ENCODE peak calls at places on chromosomes 11 and 22, in four cellular contexts. G is K562, L is fibroblast of lung, V is keratinocyte. W is an unnamed sample.

GRCh38 chr11:126589492-126589803 is 234.0 kb downstream of the ST3GAL4 start:
- DNase-seq in G (no peak), L (peak; percentile 23), V (no peak), W (no peak)

GRCh38 chr11:4922304-4922703 is 1.8 kb downstream of the OR51G1 start:
- DNase-seq in G (no peak), L (no peak), V (no peak), W (no peak)

GRCh38 chr11:73653996-73654395 is 7.6 kb downstream of the PLEKHB1 start:
- DNase-seq in G (no peak), L (no peak), V (no peak), W (no peak)

GRCh38 chr11:125175896-125176575 is 11.5 kb downstream of the PKNOX2 start:
- DNase-seq in G (no peak), L (no peak), V (no peak), W (no peak)

GRCh38 chr22:27987557-27987956 is 68.5 kb upstream of the PITPNB start:
- DNase-seq in G (no peak), L (peak; percentile 96), V (no peak), W (no peak)

GRCh38 chr11:13375798-13376197 is 87.2 kb downstream of the BTBD10 start:
- DNase-seq in G (no peak), L (no peak), V (no peak), W (no peak)

GRCh38 chr22:44131412-44131811 is 49.3 kb upstream of the PARVG start:
- DNase-seq in G (no peak), L (no peak), V (no peak), W (no peak)

GRCh38 chr22:25395915-25396314 is 168.6 kb upstream of the GRK3 start:
- DNase-seq in G (no peak), L (no peak), V (no peak), W (no peak)

GRCh38 chr11:125923012-125923579 is 18.8 kb downstream of the DDX25 start:
- DNase-seq in G (peak; percentile 82), L (peak; percentile 54), V (peak; percentile 35), W (peak; percentile 61)

GRCh38 chr11:71153005-71153395 is 99.4 kb downstream of the SHANK2 start:
- DNase-seq in G (no peak), L (no peak), V (no peak), W (peak; percentile 44)

GRCh38 chr11:47257518-47258316 is at the start of gene NR1H3:
- DNase-seq in G (peak; percentile 77), L (peak; percentile 68), V (no peak), W (peak; percentile 88)

GRCh38 chr11:17801166-17801565 is 66.6 kb downstream of the KCNC1 start:
- DNase-seq in G (no peak), L (no peak), V (no peak), W (no peak)

GRCh38 chr11:126716456-126717083 is 284.0 kb downstream of the KIRREL3 start:
- DNase-seq in G (peak; percentile 56), L (peak; percentile 33), V (no peak), W (no peak)

GRCh38 chr22:21623402-21623970 is 6.3 kb downstream of the YDJC start:
- DNase-seq in G (no peak), L (no peak), V (no peak), W (no peak)

GRCh38 chr11:41872458-41872857 is 413.0 kb upstream of the LRRC4C start:
- DNase-seq in G (no peak), L (no peak), V (no peak), W (no peak)

GRCh38 chr22:25282346-25282670 is 62.9 kb downstream of the CRYBB2 start:
- DNase-seq in G (no peak), L (no peak), V (no peak), W (no peak)

GRCh38 chr11:61294717-61295595 is at the start of gene VWCE:
- DNase-seq in G (no peak), L (peak; percentile 49), V (no peak), W (no peak)

GRCh38 chr22:49405590-49405989 is 422.1 kb downstream of the BRD1 start:
- DNase-seq in G (no peak), L (no peak), V (no peak), W (no peak)
- TF ChIP-seq EZH2 in G (no peak), L (no peak), V (no peak), W (no peak)

GRCh38 chr22:37487129-37487528 is 945 bp upstream of the MFNG start:
- DNase-seq in G (no peak), L (no peak), V (no peak), W (no peak)

GRCh38 chr22:37485006-37485713 is 1.0 kb downstream of the MFNG start:
- DNase-seq in G (no peak), L (no peak), V (no peak), W (no peak)

GRCh38 chr22:37485714-37486223 is 415 bp downstream of the MFNG start:
- DNase-seq in G (no peak), L (no peak), V (no peak), W (no peak)

GRCh38 chr22:37487559-37487958 is 1.4 kb upstream of the MFNG start:
- DNase-seq in G (no peak), L (no peak), V (no peak), W (no peak)

GRCh38 chr22:37486224-37486845 is at the start of gene MFNG:
- DNase-seq in G (peak; percentile 45), L (peak; percentile 20), V (no peak), W (no peak)
- H3K4me3 ChIP-seq in G (no peak within 1 kb of the TSS), L (no peak within 1 kb of the TSS), V (no peak within 1 kb of the TSS), W (no peak within 1 kb of the TSS)

GRCh38 chr11:77284476-77285468 is 16.7 kb downstream of the GDPD4 start:
- DNase-seq in G (no peak), L (no peak), V (no peak), W (no peak)

GRCh38 chr11:77283101-77283500 is 18.4 kb downstream of the GDPD4 start:
- DNase-seq in G (no peak), L (no peak), V (no peak), W (no peak)

GRCh38 chr11:77287615-77288273 is 13.7 kb downstream of the GDPD4 start:
- DNase-seq in G (no peak), L (peak; percentile 92), V (no peak), W (peak; percentile 12)

GRCh38 chr11:77289737-77290136 is 11.7 kb downstream of the GDPD4 start:
- DNase-seq in G (no peak), L (no peak), V (no peak), W (no peak)

DNA sequence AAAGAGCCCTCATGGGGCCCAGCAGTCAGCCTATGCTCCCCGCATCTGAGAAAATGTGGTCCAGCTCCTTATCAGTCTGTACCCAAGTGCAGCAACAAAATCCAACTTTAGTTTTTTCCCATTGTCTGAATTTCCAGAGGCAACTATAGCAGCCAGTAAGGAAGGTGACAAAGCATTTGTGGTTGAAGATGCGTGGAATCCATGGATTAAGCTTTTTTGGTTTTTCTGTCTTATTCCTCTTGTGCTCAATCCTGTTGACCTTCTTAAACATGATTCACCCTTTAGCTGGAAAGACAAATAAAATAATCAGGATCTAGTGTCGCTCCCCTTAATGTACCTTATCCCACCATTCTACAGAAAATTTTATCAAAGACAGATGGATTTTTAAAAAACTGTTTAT is 14.3 kb downstream of the GDPD4 start:
- DNase-seq in G (no peak), L (peak; percentile 40), V (no peak), W (no peak)
- H3K4me2 ChIP-seq in G (no peak overlapping the region), L (peak overlapping the region; percentile 45), V (peak overlapping the region; percentile 48), W (peak overlapping the region; percentile 5)

DNA sequence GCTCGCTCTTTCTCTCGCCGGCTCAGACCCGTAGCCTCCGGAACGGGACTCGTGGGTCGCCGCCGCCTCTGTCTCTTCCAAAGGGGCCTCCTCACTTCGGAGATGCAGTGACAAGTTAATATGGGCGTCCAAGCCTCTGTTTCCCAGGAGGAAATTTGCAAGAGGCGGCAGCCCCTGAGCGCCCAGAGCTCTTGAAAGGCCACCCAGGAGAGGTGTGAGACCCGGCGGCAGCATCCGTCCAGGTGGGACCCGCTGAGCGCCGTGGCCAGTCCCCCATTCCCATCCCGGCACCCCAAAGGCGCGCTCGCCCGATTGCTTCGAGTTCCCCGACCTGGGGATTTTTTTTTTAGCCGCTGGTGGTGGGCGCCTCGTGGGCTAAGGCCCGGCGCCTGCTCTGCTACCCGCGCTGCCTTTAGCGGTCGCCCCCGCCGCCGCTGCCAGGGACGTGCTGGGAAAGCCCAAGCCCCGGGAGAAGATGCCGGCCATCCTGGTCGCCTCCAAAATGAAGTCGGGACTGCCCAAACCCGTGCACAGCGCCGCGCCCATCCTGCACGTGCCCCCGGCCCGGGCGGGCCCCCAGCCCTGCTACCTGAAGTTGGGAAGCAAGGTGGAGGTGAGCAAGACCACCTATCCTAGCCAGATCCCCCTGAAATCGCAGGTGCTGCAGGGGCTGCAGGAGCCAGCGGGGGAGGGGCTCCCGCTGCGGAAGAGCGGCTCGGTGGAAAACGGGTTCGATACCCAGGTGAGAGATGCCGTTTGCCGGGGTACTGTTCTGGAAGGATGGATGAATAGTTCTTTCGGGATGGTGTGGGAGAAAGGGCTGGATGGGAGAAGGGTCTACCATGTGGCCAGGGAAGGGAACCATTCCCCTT is 820 bp downstream of the NAV2 start:
- DNase-seq in G (no peak), L (no peak), V (no peak), W (no peak)
- TF ChIP-seq EZH2 in G (no peak), L (no peak), V (peak; percentile 97), W (no peak)

GRCh38 chr11:133600876-133601275 is 68.6 kb upstream of the OPCML start:
- DNase-seq in G (no peak), L (no peak), V (no peak), W (no peak)
- H3K4me3 ChIP-seq in G (no peak overlapping the region), L (no peak overlapping the region), V (no peak overlapping the region), W (no peak overlapping the region)

GRCh38 chr22:45420539-45420938 is 7.0 kb downstream of the RIBC2 start:
- DNase-seq in G (no peak), L (no peak), V (no peak), W (no peak)

GRCh38 chr22:45420011-45420410 is 6.5 kb downstream of the RIBC2 start:
- DNase-seq in G (no peak), L (no peak), V (no peak), W (no peak)

GRCh38 chr22:45421349-45422057 is 8.0 kb downstream of the RIBC2 start:
- DNase-seq in G (no peak), L (no peak), V (no peak), W (no peak)

GRCh38 chr22:45418770-45419138 is 5.3 kb downstream of the RIBC2 start:
- DNase-seq in G (no peak), L (no peak), V (no peak), W (no peak)

DNA sequence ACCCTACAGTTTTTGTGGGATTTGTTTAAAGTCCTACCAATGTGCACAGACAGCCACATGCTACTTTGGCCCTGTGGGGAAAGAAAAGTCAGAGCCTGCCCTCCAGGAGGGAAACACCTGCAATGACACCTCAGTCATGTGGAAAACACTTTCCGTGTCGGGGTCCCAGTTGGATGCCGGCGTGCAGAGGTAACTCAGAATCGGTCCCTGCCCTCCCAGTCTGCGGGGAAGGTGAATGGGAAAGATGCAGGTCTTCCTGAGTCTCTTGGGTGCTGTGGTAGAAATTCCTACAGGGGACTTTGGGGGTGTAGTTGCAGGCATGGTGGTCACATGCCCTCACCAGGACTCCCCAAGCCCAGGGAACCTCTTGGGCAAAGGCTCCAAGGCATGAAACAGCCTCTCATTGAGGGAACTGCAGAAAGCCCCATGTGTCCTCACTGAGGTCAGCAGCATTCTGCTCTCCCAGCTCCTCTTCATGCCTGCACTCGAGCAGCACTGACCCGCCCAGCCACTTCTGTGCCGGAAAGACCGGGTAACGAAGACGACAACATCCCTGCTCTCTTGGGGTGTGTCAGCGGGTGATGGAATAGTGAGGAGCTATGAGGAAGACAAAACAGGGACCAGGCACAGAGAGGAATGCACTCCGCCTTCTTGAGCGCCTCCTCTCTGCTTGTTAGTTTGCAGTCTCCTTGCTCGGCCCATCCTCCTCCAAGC is 4.7 kb downstream of the RIBC2 start:
- DNase-seq in G (no peak), L (no peak), V (no peak), W (no peak)
- H3K4me2 ChIP-seq in G (no peak overlapping the region), L (no peak overlapping the region), V (no peak overlapping the region), W (no peak overlapping the region)

W was measured in PC-9.